ENCODE peak calls at places on chromosomes 5 and 9, in nine cellular contexts. K is stomach, Q is transverse colon, G is K562, Z is SK-N-SH, C is suprapubic skin, E is GM12878, M is upper lobe of left lung, P is sigmoid colon. U is an unnamed sample.

GRCh38 chr9:36144322-36145206 is 8.0 kb downstream of the GLIPR2 start:
- DNase-seq in K (no peak), Q (no peak), G (no peak), Z (no peak), C (no peak), E (no peak), M (peak), P (no peak), U (no peak)

GRCh38 chr5:96294887-96295209 is 138.2 kb downstream of the PCSK1 start:
- DNase-seq in K (no peak), Q (no peak), G (no peak), Z (no peak), C (no peak), E (no peak), M (no peak), P (no peak), U (no peak)

GRCh38 chr9:84756156-84756555 is 86.6 kb downstream of the NTRK2 start:
- DNase-seq in K (no peak), Q (no peak), G (no peak), Z (no peak), C (no peak), E (no peak), M (no peak), P (no peak), U (no peak)

GRCh38 chr5:59097116-59097515 is 514.2 kb downstream of the RAB3C start:
- DNase-seq in K (no peak), Q (no peak), G (no peak), Z (no peak), C (no peak), E (no peak), M (no peak), P (no peak), U (no peak)

GRCh38 chr9:85960688-85961093 is 19.7 kb downstream of the NAA35 start:
- DNase-seq in K (no peak), Q (no peak), G (no peak), Z (no peak), C (no peak), E (no peak), M (no peak), P (no peak), U (no peak)

GRCh38 chr9:110109331-110110110 is 98.4 kb downstream of the C9orf152 start:
- DNase-seq in K (no peak), Q (no peak), G (no peak), Z (no peak), C (no peak), E (no peak), M (no peak), P (no peak), U (no peak)

GRCh38 chr5:179316111-179316551 is 29.1 kb downstream of the ADAMTS2 start:
- DNase-seq in K (no peak), Q (no peak), G (no peak), Z (no peak), C (peak), E (no peak), M (no peak), P (peak), U (no peak)

GRCh38 chr5:93151121-93151520 is 429.9 kb downstream of the NR2F1-AS1 start:
- DNase-seq in K (no peak), Q (no peak), G (no peak), Z (no peak), C (no peak), E (no peak), M (no peak), P (no peak), U (no peak)

GRCh38 chr5:55668356-55668755 is 43.8 kb downstream of the SLC38A9 start:
- DNase-seq in K (no peak), Q (no peak), G (no peak), Z (no peak), C (no peak), E (no peak), M (no peak), P (no peak), U (no peak)

GRCh38 chr5:102857090-102857818 is 102.1 kb downstream of the PAM start:
- DNase-seq in K (no peak), Q (peak), G (no peak), Z (no peak), C (peak), E (no peak), M (no peak), P (peak), U (no peak)

GRCh38 chr5:40688127-40688756 is 8.5 kb downstream of the PTGER4 start:
- DNase-seq in K (peak), Q (peak), G (peak), Z (peak), C (peak), E (peak), M (peak), P (peak), U (peak)

GRCh38 chr9:129889936-129890717 is 54.9 kb downstream of the USP20 start:
- DNase-seq in K (peak), Q (peak), G (no peak), Z (no peak), C (no peak), E (peak), M (peak), P (no peak), U (no peak)

GRCh38 chr5:60102961-60103683 is 209.6 kb upstream of the PDE4D start:
- DNase-seq in K (no peak), Q (no peak), G (no peak), Z (no peak), C (no peak), E (no peak), M (no peak), P (no peak), U (no peak)

GRCh38 chr9:2231831-2232230 is 216.7 kb downstream of the SMARCA2 start:
- DNase-seq in K (no peak), Q (no peak), G (no peak), Z (no peak), C (no peak), E (no peak), M (no peak), P (no peak), U (no peak)

GRCh38 chr5:143094087-143094511 is 309.4 kb downstream of the NR3C1 start:
- DNase-seq in K (no peak), Q (no peak), G (no peak), Z (no peak), C (no peak), E (no peak), M (no peak), P (no peak), U (peak)

GRCh38 chr5:80072103-80073073 is 37.2 kb downstream of the THBS4 start:
- DNase-seq in K (no peak), Q (no peak), G (no peak), Z (no peak), C (no peak), E (no peak), M (no peak), P (no peak), U (no peak)

GRCh38 chr5:177600458-177601018 is 606 bp downstream of the B4GALT7 start:
- DNase-seq in K (no peak), Q (no peak), G (no peak), Z (no peak), C (no peak), E (no peak), M (no peak), P (no peak), U (no peak)

GRCh38 chr5:140145818-140146522 is 20.2 kb downstream of the IGIP start:
- DNase-seq in K (peak), Q (peak), G (peak), Z (peak), C (no peak), E (no peak), M (peak), P (peak), U (no peak)

GRCh38 chr5:126454081-126454480 is 30.9 kb downstream of the GRAMD2B start:
- DNase-seq in K (no peak), Q (no peak), G (no peak), Z (no peak), C (no peak), E (no peak), M (no peak), P (peak), U (no peak)

GRCh38 chr9:121009657-121010056 is 40.4 kb downstream of the C5 start:
- DNase-seq in K (no peak), Q (no peak), G (no peak), Z (no peak), C (no peak), E (no peak), M (no peak), P (no peak), U (no peak)

GRCh38 chr9:77710276-77710675 is 62.2 kb upstream of the GNA14 start:
- DNase-seq in K (no peak), Q (no peak), G (no peak), Z (no peak), C (no peak), E (no peak), M (no peak), P (no peak), U (no peak)

GRCh38 chr5:158463971-158464370 is 605.0 kb upstream of the CLINT1 start:
- DNase-seq in K (no peak), Q (peak), G (no peak), Z (no peak), C (peak), E (no peak), M (peak), P (peak), U (no peak)

GRCh38 chr5:176440932-176441706 is 7.1 kb upstream of the FAF2 start:
- DNase-seq in K (no peak), Q (no peak), G (peak), Z (no peak), C (no peak), E (no peak), M (no peak), P (no peak), U (no peak)

GRCh38 chr5:108747111-108748009 is at the start of gene FER:
- DNase-seq in K (no peak), Q (no peak), G (peak), Z (no peak), C (no peak), E (peak), M (peak), P (no peak), U (no peak)

GRCh38 chr9:137277329-137278041 is at the start of gene TOR4A:
- DNase-seq in K (peak), Q (peak), G (peak), Z (no peak), C (peak), E (peak), M (peak), P (peak), U (peak)

GRCh38 chr5:50709471-50709870 is 43.0 kb downstream of the PARP8 start:
- DNase-seq in K (no peak), Q (no peak), G (no peak), Z (no peak), C (no peak), E (no peak), M (no peak), P (no peak), U (no peak)

DNA sequence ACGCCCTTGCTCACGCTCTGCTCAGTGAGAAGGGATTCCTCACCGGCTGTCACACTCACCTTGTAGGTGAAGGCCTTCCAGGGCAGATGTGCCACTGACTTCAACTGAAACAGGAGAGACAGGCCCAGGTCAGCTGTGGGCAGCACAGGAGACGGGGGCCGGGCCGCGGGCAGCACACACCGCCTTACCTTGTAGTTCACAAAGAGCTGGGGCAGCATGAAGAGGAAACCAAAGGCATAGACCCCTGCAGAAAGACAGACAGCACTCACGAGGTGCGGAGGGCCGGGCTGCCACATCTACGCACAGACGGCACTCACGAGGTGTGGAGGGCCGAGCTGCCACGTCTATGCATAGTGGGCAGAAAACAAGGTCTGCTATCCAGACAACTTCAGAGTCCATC is 23.3 kb downstream of the CLPTM1L start:
- DNase-seq in K (no peak), Q (no peak), G (no peak), Z (no peak), C (peak), E (no peak), M (no peak), P (peak), U (no peak)
- TF ChIP-seq EP300 in K (no peak), Q (no peak), G (no peak), Z (no peak), C (no peak), E (no peak), M (no peak), P (no peak), U (no peak)

GRCh38 chr5:57911466-57911865 is 428.9 kb upstream of the ACTBL2 start:
- DNase-seq in K (no peak), Q (no peak), G (no peak), Z (no peak), C (no peak), E (no peak), M (no peak), P (no peak), U (no peak)
- TF ChIP-seq POLR2AphosphoS5 in K (no peak), Q (no peak), G (no peak), Z (no peak), C (no peak), E (no peak), M (no peak), P (no peak), U (no peak)

DNA sequence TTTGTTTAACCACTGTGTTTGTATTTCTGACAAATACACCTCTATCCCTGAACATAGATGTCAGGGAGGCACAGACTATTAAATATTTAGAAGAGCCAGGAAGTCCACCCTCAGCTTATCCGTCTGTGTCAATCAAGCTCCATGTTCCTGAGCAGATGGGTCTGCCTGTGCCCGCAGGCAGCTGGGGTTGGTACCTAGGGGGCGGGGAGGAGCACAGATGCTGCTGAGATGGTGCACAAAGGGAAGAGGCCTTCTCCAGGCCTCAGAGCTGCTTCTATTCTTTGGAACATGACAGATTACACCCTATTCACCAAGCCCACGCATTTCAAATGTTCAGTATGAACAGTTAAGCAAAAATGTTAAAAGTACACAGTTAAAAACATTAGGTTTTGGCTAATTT is 142.1 kb downstream of the EPB41L4A start:
- DNase-seq in K (no peak), Q (no peak), G (no peak), Z (peak), C (no peak), E (no peak), M (no peak), P (no peak), U (no peak)
- TF ChIP-seq CTCF in K (no peak), Q (no peak), G (no peak), Z (no peak), C (no peak), E (no peak), M (no peak), P (no peak), U (no peak)

GRCh38 chr9:131469951-131470350 is 32.8 kb upstream of the POMT1 start:
- DNase-seq in K (no peak), Q (no peak), G (no peak), Z (no peak), C (peak), E (no peak), M (no peak), P (no peak), U (no peak)

GRCh38 chr9:131468031-131468430 is 34.7 kb upstream of the POMT1 start:
- DNase-seq in K (no peak), Q (no peak), G (no peak), Z (no peak), C (peak), E (no peak), M (no peak), P (peak), U (no peak)

GRCh38 chr9:131469369-131469768 is 33.3 kb upstream of the POMT1 start:
- DNase-seq in K (no peak), Q (no peak), G (no peak), Z (no peak), C (peak), E (no peak), M (no peak), P (no peak), U (no peak)

GRCh38 chr9:131464354-131465000 is 38.2 kb upstream of the POMT1 start:
- DNase-seq in K (no peak), Q (no peak), G (no peak), Z (no peak), C (peak), E (no peak), M (no peak), P (peak), U (no peak)

DNA sequence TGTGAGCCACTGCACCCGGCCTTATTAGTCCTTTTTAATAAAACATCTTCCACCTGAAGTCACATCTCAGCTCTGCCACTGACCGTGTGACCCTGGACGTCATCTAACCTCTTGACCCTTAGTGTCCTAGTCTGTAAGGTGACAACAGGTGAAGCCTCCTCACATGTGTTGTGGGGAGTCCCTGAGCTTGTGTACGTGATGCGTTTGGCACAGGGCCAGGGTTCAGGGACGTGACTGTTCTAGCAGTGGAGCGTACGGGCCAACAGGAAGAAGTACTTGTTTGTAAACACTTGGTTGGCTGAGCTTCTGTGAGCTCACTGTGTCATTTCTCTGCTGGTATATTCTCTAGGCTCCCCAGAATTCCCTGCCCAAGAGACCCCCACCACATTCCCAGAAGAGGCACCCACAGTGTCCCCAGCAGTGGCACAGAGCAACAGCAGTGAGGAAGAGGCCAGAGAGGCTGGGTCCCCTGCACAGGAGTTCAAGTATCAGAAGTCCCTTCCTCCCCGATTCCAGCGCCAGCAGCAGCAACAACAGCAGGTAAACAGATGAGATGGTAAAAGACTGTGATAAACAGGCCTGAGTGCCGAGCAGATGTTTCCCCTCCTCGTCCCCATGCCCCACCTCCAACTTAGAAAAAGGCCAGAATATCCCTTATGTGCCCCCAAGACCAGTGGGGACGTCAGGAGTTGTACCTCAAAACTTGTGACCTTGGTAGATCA is 35.3 kb upstream of the POMT1 start:
- DNase-seq in K (no peak), Q (no peak), G (no peak), Z (no peak), C (peak), E (no peak), M (no peak), P (peak), U (no peak)
- TF ChIP-seq EP300 in K (no peak), Q (no peak), G (no peak), Z (no peak), C (no peak), E (no peak), M (no peak), P (no peak), U (no peak)

GRCh38 chr9:126743046-126743445 is 61.8 kb upstream of the ZBTB43 start:
- DNase-seq in K (no peak), Q (no peak), G (no peak), Z (no peak), C (no peak), E (no peak), M (no peak), P (no peak), U (peak)

GRCh38 chr9:126750941-126751725 is 53.7 kb upstream of the ZBTB43 start:
- DNase-seq in K (no peak), Q (no peak), G (no peak), Z (no peak), C (no peak), E (no peak), M (no peak), P (no peak), U (peak)

DNA sequence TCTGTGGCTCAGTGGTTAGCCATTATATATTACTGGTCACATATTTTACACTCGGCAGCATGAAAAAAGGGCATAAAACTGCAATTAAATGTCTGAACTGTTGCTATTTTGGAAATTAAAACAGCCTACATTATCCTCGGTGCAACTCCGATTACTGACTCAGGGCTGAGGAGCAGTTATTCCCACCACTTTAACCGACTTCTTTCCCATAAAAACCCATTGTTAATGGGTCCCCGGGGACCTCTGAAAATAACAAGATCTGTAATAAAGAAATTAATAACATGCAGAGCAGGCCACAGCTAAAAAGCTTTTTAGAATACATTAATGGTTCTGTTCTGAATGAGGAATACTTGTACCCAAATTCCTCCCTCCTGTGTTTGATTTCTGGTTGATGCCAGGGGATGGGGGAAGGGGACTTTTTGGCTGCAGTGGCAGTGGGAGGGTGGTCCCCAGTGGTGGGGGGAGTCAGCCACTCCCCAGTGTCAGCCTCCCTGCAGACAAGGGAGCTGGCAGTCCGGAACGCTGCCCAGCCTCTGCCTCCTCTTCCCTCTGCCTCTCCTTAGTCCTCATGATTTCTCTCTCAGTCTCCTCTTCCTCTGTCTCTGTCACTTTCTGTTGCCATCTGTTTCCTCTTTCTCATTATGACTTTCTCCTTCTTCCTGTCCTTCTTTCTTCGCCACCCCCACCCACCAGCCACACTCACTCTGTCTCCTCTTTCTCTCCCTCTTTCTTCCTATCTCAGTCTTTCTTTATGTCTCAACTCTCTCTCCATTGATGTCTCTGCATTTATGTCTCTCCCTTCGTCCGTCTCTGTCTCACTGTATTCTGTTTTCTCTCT is 59.0 kb upstream of the ZBTB43 start:
- DNase-seq in K (no peak), Q (no peak), G (no peak), Z (no peak), C (no peak), E (no peak), M (no peak), P (no peak), U (peak)
- TF ChIP-seq POLR2AphosphoS5 in K (no peak), Q (no peak), G (no peak), Z (no peak), C (no peak), E (no peak), M (no peak), P (no peak), U (no peak)

GRCh38 chr5:134225780-134226440 is at the start of gene PPP2CA:
- DNase-seq in K (peak), Q (peak), G (peak), Z (peak), C (peak), E (peak), M (peak), P (peak), U (peak)

GRCh38 chr5:134227786-134228185 is 1.9 kb upstream of the PPP2CA start:
- DNase-seq in K (no peak), Q (no peak), G (no peak), Z (no peak), C (no peak), E (no peak), M (no peak), P (no peak), U (no peak)

GRCh38 chr5:134228624-134229023 is 2.8 kb upstream of the PPP2CA start:
- DNase-seq in K (no peak), Q (no peak), G (no peak), Z (no peak), C (no peak), E (no peak), M (no peak), P (no peak), U (no peak)

GRCh38 chr5:134226441-134227192 is 744 bp upstream of the PPP2CA start:
- DNase-seq in K (peak), Q (peak), G (no peak), Z (no peak), C (no peak), E (no peak), M (peak), P (no peak), U (no peak)

DNA sequence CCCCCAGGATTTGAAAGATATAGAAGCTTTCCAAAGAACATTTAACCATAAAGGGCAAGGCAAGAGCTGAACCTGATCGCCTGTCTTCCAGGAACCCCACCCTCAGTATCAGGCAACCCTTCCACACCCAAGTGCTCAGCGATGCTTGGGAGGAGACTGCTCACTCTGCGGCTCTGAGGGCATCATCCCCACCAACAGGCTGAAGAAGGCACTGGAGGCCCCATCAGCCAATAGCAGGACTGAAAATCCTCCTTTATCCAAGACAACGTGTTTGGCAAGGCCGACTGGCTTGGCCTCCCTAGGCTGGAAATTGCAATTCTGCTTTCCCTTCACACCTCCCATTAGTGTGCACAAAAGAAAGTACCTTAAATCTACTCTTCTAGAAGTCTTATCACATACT is 1.4 kb upstream of the PPP2CA start:
- DNase-seq in K (no peak), Q (peak), G (peak), Z (peak), C (peak), E (no peak), M (no peak), P (peak), U (no peak)
- TF ChIP-seq CTCF in K (no peak), Q (peak), G (peak), Z (no peak), C (no peak), E (no peak), M (no peak), P (no peak), U (no peak)